ENCODE peak calls at places on chromosomes 3 and 15, in seven cellular contexts. G, O, H, Y, E, W and N are unnamed samples.

GRCh38 chr15:42107483-42107882 is 13.1 kb upstream of the PLA2G4D start:
- DNase-seq in H (peak), O (peak), W (no peak), G (no peak), Y (no peak), E (no peak), N (no peak)

GRCh38 chr15:80457896-80458295 is 53.7 kb downstream of the ARNT2 start:
- DNase-seq in W (no peak), H (no peak), O (no peak), G (no peak), Y (no peak), E (no peak), N (no peak)

GRCh38 chr15:90087454-90088154 is 14.7 kb downstream of the IDH2 start:
- DNase-seq in G (no peak), W (peak), Y (peak), O (peak), E (no peak), H (peak), N (no peak)

GRCh38 chr3:141378556-141378955 is 10.3 kb downstream of the ZBTB38 start:
- DNase-seq in Y (no peak), O (no peak), W (no peak), H (no peak), G (no peak), E (no peak), N (no peak)

GRCh38 chr3:38164966-38165721 is at the start of gene OXSR1:
- DNase-seq in E (peak), H (peak), G (peak), O (peak), Y (peak), W (peak), N (peak)

GRCh38 chr15:64096486-64097431 is 977 bp downstream of the SNX1 start:
- DNase-seq in G (no peak), H (peak), W (peak), O (peak), Y (peak), E (peak), N (no peak)

GRCh38 chr3:178063475-178063874 is 472.8 kb upstream of the KCNMB2 start:
- DNase-seq in H (no peak), O (peak), E (peak), Y (peak), G (no peak), W (peak), N (no peak)

GRCh38 chr3:196422976-196423781 is 9.0 kb downstream of the UBXN7 start:
- DNase-seq in Y (no peak), E (peak), H (no peak), O (no peak), W (no peak), G (peak), N (no peak)

GRCh38 chr15:63252292-63252691 is 25.1 kb upstream of the APH1B start:
- DNase-seq in G (no peak), W (no peak), Y (no peak), H (no peak), O (no peak), E (no peak), N (no peak)

GRCh38 chr3:50585919-50586762 is 16.8 kb downstream of the HEMK1 start:
- DNase-seq in H (no peak), Y (no peak), E (no peak), G (no peak), O (no peak), W (no peak), N (no peak)

GRCh38 chr15:81225161-81225671 is 28.5 kb downstream of the IL16 start:
- DNase-seq in O (no peak), Y (no peak), W (no peak), G (peak), E (no peak), H (no peak), N (peak)

GRCh38 chr3:168248383-168249047 is 152.8 kb upstream of the GOLIM4 start:
- DNase-seq in G (no peak), O (peak), E (peak), W (peak), H (no peak), Y (peak), N (no peak)

GRCh38 chr3:8464668-8465067 is 37.0 kb upstream of the LMCD1 start:
- DNase-seq in E (no peak), G (no peak), Y (no peak), W (no peak), H (no peak), O (no peak), N (no peak)

GRCh38 chr15:22259881-22260421 is 179.6 kb downstream of the OR4M2 start:
- DNase-seq in G (no peak), H (no peak), Y (no peak), E (no peak), W (no peak), O (no peak), N (no peak)

GRCh38 chr3:190366145-190366544 is 21.8 kb upstream of the CLDN16 start:
- DNase-seq in G (no peak), O (peak), H (no peak), W (no peak), E (no peak), Y (peak), N (no peak)

GRCh38 chr15:78243491-78243941 is 9.2 kb upstream of the ACSBG1 start:
- DNase-seq in G (no peak), Y (peak), E (peak), H (no peak), W (peak), O (peak), N (no peak)

GRCh38 chr3:42097166-42097946 is 6.2 kb downstream of the TRAK1 start:
- DNase-seq in E (peak), G (no peak), H (no peak), Y (peak), O (peak), W (peak), N (no peak)

GRCh38 chr15:31159837-31160236 is 58.3 kb upstream of the TRPM1 start:
- DNase-seq in O (no peak), G (no peak), Y (no peak), E (no peak), W (no peak), H (no peak), N (no peak)

GRCh38 chr3:194315965-194316361 is 35.2 kb downstream of the CPN2 start:
- DNase-seq in E (no peak), O (peak), Y (peak), W (no peak), G (no peak), H (no peak), N (no peak)
- H3K4me3 ChIP-seq in E (peak), O (peak), Y (peak), W (no peak), G (peak), H (no peak), N (no peak)

DNA sequence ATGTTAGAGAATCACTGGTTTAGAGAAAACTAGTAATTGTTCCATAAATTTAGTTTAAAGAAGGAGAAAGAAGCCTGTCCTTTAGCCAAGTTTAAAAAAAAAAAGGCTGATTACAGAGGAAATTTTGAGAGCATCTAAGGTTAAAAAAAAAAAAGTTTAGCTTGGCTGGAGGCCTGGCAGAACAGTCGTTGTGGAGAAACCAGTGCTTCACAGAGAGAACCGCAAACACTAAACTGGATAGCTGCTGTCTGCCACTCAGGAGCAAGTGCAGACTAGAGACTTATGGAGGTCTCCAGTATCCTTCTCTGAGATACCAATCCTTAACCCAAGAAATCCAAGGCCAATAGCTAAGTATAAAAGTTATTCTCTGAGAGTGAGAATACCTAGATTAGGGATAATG is 84.8 kb upstream of the ANKRD28 start:
- DNase-seq in W (no peak), Y (no peak), E (no peak), G (no peak), O (no peak), H (no peak), N (no peak)
- H3K4me3 ChIP-seq in W (no peak), Y (no peak), E (no peak), G (no peak), O (no peak), H (no peak), N (no peak)

DNA sequence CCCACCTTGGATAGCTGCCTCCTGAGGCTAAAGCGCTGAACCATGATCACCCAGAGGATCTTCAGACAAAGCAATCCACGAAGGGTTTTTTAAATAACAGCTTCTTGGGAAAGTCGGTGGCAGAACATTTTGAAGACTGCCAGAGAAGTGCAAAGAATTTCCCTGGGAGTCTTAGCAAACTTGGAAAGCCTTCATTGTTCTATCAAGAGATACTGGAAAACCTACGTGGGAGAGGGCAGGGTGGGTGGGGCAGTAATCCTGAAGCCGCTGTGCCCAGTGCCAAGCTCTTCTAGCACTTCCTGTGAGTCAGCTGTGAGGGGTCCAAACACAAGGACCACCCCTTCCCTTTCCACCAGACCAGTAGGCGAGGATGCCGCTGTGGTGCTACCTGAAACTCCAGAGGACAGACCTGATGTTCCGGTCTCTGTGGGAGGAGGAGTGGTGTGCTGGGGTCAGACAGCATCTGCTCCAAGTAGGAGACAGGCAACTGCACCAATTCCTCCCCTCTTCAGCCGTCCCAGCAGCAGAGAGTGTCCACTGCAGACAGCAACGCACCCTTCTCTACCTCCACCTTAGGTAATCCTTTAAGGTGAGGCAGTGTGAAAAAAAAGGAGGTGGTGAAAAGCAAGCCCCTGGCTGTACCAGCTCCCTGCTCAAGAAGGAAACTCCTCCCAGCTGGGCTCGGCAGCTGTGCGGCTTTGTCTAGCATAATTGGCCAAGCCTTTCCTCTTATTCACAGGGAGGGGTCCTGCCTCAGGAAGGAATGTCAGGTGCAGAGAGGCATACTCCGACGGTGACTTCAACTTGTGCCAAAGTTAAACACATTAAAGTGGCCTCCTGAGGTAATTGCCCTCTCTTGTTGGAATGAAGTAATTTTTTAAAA is 99.0 kb downstream of the TMCC1 start:
- DNase-seq in W (no peak), E (peak), Y (peak), H (peak), O (peak), G (peak), N (peak)
- H3K4me3 ChIP-seq in W (no peak), E (peak), Y (peak), H (no peak), O (peak), G (peak), N (no peak)

DNA sequence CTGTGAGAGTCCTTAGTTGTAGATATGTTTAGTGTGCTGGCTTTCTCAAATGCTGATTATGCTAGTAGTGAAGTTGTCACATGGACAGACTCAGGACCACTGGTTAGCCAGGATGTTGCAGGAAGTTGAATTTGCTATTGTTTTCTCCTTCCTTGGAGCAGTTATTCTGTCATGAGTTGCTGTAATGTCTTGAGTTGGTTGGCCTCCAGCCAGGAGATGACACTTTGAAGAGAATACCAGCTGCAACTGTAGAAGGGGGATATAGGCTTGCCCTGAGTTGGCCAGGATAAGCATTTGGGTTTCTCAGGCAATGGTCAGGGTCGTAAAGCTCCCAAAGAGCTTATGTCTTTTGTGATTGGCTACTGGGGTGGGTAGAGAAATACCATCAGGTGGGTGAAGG is 206.7 kb downstream of the ZNF621 start:
- DNase-seq in E (no peak), Y (no peak), G (no peak), H (no peak), O (no peak), W (no peak), N (no peak)
- H3K4me3 ChIP-seq in E (no peak), Y (no peak), G (no peak), H (no peak), O (no peak), W (no peak), N (no peak)

GRCh38 chr3:46539443-46540005 is 26.6 kb downstream of the LRRC2 start:
- DNase-seq in O (no peak), H (peak), Y (no peak), E (no peak), G (no peak), W (no peak), N (peak)
- H3K4me3 ChIP-seq in O (no peak), H (peak), Y (no peak), E (no peak), G (peak), W (no peak), N (no peak)

GRCh38 chr15:32718082-32718821 is 448 bp downstream of the GREM1 start:
- DNase-seq in H (no peak), E (peak), W (no peak), Y (peak), O (peak), G (no peak), N (no peak)

GRCh38 chr15:32718822-32719716 is 1.3 kb downstream of the GREM1 start:
- DNase-seq in Y (peak), E (peak), G (peak), W (no peak), O (peak), H (no peak), N (no peak)

GRCh38 chr15:32716216-32716959 is 1.4 kb upstream of the GREM1 start:
- DNase-seq in O (no peak), W (no peak), Y (peak), E (no peak), H (no peak), G (no peak), N (no peak)

GRCh38 chr15:32716960-32717289 is 879 bp upstream of the GREM1 start:
- DNase-seq in W (no peak), E (peak), H (no peak), O (no peak), G (no peak), Y (no peak), N (no peak)

DNA sequence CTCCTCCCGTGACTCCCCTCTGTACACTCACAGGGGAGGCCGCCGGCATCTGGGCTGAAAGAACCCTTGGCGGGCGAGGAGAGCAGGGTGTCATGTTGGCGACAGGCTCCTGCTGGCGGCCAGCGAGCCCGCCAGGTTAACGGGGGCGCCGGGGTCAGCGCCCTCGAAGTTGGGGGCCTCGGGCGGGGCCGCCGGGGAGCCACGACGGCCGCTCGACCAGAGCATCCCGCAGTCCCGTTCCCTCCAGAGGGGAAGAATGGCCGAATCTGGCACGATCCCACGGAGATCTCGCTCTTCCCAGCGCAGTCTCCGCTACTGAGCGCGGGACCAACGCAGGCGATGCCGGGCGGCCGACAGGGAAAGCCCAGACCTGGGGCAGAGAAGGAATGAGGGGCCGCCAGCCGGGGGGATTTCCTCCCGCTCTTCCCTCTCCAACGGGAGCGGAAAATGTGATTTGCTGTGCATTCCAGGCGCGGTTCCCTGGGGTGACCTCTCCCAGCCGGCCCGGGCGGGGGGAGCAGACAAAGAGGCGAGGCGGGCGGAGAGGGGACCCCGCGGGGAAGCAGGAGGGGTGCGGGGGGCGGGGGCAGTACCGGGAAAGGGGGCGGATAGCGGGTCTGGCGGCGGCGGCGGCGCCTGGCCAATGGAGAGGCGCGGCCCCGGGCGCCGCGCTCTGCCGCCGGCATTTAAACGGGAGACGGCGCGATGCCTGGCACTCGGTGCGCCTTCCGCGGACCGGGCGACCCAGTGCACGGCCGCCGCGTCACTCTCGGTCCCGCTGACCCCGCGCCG is at the start of gene GREM1:
- DNase-seq in Y (peak), G (no peak), W (peak), E (peak), H (no peak), O (no peak), N (no peak)
- H3K4me3 ChIP-seq in Y (peak), G (peak), W (peak), E (peak), H (no peak), O (peak), N (peak)

GRCh38 chr15:65377105-65377975 is 462 bp downstream of the IGDCC3 start:
- DNase-seq in O (peak), W (no peak), G (no peak), E (peak), Y (peak), H (no peak), N (no peak)
- H3K4me3 ChIP-seq in O (peak), W (peak), G (peak), E (peak), Y (peak), H (no peak), N (peak)

GRCh38 chr3:47778746-47779145 is 2.9 kb downstream of the SMARCC1 start:
- DNase-seq in E (no peak), H (no peak), G (no peak), W (no peak), Y (no peak), O (no peak), N (no peak)
- H3K4me3 ChIP-seq in E (no peak), H (peak), G (no peak), W (no peak), Y (no peak), O (no peak), N (no peak)